ENCODE peak calls at places on chromosome 17, in four cellular contexts. C is renal cortical epithelial cell; U is stimulated activated naive B cell treated with anti-CD40 and anti-IgM and Interleukin-4, amounts not matched to agents 10 μg/mL and 1 μg/mL and 100 μg/mL, for 72 hours; K is GM12878. J is an unnamed sample.

GRCh38 chr17:50564916-50565315 is 4.4 kb downstream of the CACNA1G start:
- DNase-seq in C (no peak), U (no peak), K (no peak), J (peak; percentile 57)

GRCh38 chr17:45867702-45868101 is 23.0 kb downstream of the SPPL2C start:
- DNase-seq in C (no peak), U (no peak), K (no peak), J (no peak)

GRCh38 chr17:42414782-42415409 is 8.2 kb downstream of the CAVIN1 start:
- DNase-seq in C (no peak), U (peak; percentile 33), K (no peak), J (no peak)

GRCh38 chr17:78313735-78314648 is 45.9 kb downstream of the SOCS3 start:
- DNase-seq in C (peak; percentile 71), U (peak; percentile 62), K (peak; percentile 45), J (peak; percentile 90)

GRCh38 chr17:17182601-17183136 is 23.5 kb downstream of the PLD6 start:
- DNase-seq in C (no peak), U (no peak), K (no peak), J (no peak)

GRCh38 chr17:50165867-50166517 is at the start of gene SGCA:
- DNase-seq in C (no peak), U (no peak), K (no peak), J (no peak)

GRCh38 chr17:37406635-37407455 is at the start of the genes ACACA and TADA2A:
- DNase-seq in C (peak; percentile 42), U (peak; percentile 77), K (no peak), J (peak; percentile 89)

GRCh38 chr17:2336215-2337151 is at the start of gene TSR1:
- DNase-seq in C (peak; percentile 75), U (peak; percentile 81), K (peak; percentile 55), J (peak; percentile 91)

GRCh38 chr17:18877104-18877503 is 19.2 kb downstream of the PRPSAP2 start:
- DNase-seq in C (peak; percentile 53), U (no peak), K (no peak), J (peak; percentile 68)

GRCh38 chr17:1267471-1267947 is 2.7 kb upstream of the BHLHA9 start:
- DNase-seq in C (no peak), U (no peak), K (no peak), J (peak; percentile 16)

GRCh38 chr17:57755479-57756070 is 10.5 kb upstream of the CCDC182 start:
- DNase-seq in C (no peak), U (no peak), K (no peak), J (no peak)

GRCh38 chr17:39080416-39081179 is 70.8 kb downstream of the PLXDC1 start:
- DNase-seq in C (no peak), U (no peak), K (no peak), J (peak; percentile 20)

GRCh38 chr17:37490638-37491614 is 1.2 kb downstream of the DUSP14 start:
- DNase-seq in C (peak; percentile 84), U (peak; percentile 7), K (no peak), J (peak; percentile 88)

GRCh38 chr17:416293-417206 is 63.9 kb upstream of the RPH3AL start:
- DNase-seq in C (peak; percentile 81), U (no peak), K (peak; percentile 85), J (peak; percentile 65)

GRCh38 chr17:13204607-13205237 is 186.9 kb upstream of the ELAC2 start:
- DNase-seq in C (no peak), U (no peak), K (no peak), J (no peak)

GRCh38 chr17:64661981-64662773 is at the start of gene SMURF2:
- DNase-seq in C (no peak), U (peak; percentile 80), K (no peak), J (peak; percentile 89)

GRCh38 chr17:80311216-80311827 is 50.7 kb downstream of the RNF213 start:
- DNase-seq in C (no peak), U (no peak), K (no peak), J (no peak)

GRCh38 chr17:65121916-65122821 is 15.0 kb upstream of the RGS9 start:
- DNase-seq in C (peak; percentile 22), U (peak; percentile 46), K (peak; percentile 42), J (peak; percentile 60)

GRCh38 chr17:14813649-14814048 is 451.5 kb downstream of the PMP22 start:
- DNase-seq in C (no peak), U (peak; percentile 13), K (no peak), J (no peak)

GRCh38 chr17:37813753-37814152 is 68.9 kb upstream of the HNF1B start:
- DNase-seq in C (peak; percentile 99), U (no peak), K (no peak), J (peak; percentile 100)

GRCh38 chr17:17437461-17437860 is 39.3 kb upstream of the MED9 start:
- DNase-seq in C (no peak), U (no peak), K (no peak), J (no peak)

GRCh38 chr17:68346448-68346847 is 55.2 kb downstream of the ARSG start:
- DNase-seq in C (no peak), U (peak; percentile 55), K (peak; percentile 24), J (no peak)

GRCh38 chr17:1109606-1110523 is 69.9 kb downstream of the ABR start:
- DNase-seq in C (peak; percentile 47), U (no peak), K (no peak), J (peak; percentile 47)

GRCh38 chr17:74099441-74100340 is 103.8 kb upstream of the RPL38 start:
- DNase-seq in C (no peak), U (no peak), K (no peak), J (no peak)

GRCh38 chr17:58279016-58279671 is 1.6 kb downstream of the MPO start:
- DNase-seq in C (no peak), U (no peak), K (no peak), J (peak; percentile 6)

GRCh38 chr17:63191610-63192009 is 225.6 kb downstream of the TANC2 start:
- DNase-seq in C (no peak), U (peak; percentile 1), K (no peak), J (no peak)

GRCh38 chr17:56994009-56994792 is 16.3 kb downstream of the SCPEP1 start:
- DNase-seq in C (no peak), U (no peak), K (no peak), J (peak; percentile 20)

GRCh38 chr17:28133562-28133970 is 91.1 kb downstream of the NLK start:
- DNase-seq in C (peak; percentile 73), U (no peak), K (no peak), J (peak; percentile 82)

GRCh38 chr17:37571674-37572073 is 37.5 kb downstream of the SYNRG start:
- DNase-seq in C (no peak), U (no peak), K (no peak), J (no peak)

GRCh38 chr17:67063146-67063545 is 18.8 kb downstream of the CACNG1 start:
- DNase-seq in C (no peak), U (no peak), K (no peak), J (no peak)

J was measured in kidney tubule cell.